ENCODE peak calls at places on chromosomes 5 and 9, in five cellular contexts. One of them, this sample, is unnamed.

GRCh38 chr9:124458441-124458840 is 8.2 kb downstream of the ADGRD2 start:
- DNase-seq in neuronal stem cell: no peak
- DNase-seq in H1: no peak
- DNase-seq in trophoblast cell: no peak
- DNase-seq in H9: no peak
- DNase-seq in this sample: no peak

GRCh38 chr9:98819231-98819630 is 11.8 kb downstream of the GALNT12 start:
- DNase-seq in neuronal stem cell: no peak
- DNase-seq in H9: no peak
- DNase-seq in H1: no peak
- DNase-seq in trophoblast cell: peak
- DNase-seq in this sample: no peak

GRCh38 chr5:176418251-176418650 is 1.9 kb upstream of the CLTB start:
- DNase-seq in H1: no peak
- DNase-seq in trophoblast cell: peak
- DNase-seq in H9: no peak
- DNase-seq in neuronal stem cell: no peak
- DNase-seq in this sample: no peak

GRCh38 chr5:132369012-132369470 is 469 bp upstream of the SLC22A5 start:
- DNase-seq in trophoblast cell: no peak
- DNase-seq in neuronal stem cell: no peak
- DNase-seq in H9: no peak
- DNase-seq in H1: no peak
- DNase-seq in this sample: peak

GRCh38 chr9:111975709-111976108 is 79.1 kb downstream of the UGCG start:
- DNase-seq in H1: peak
- DNase-seq in H9: peak
- DNase-seq in trophoblast cell: no peak
- DNase-seq in neuronal stem cell: no peak
- DNase-seq in this sample: no peak

GRCh38 chr9:79801459-79801858 is 229.7 kb downstream of the TLE4 start:
- DNase-seq in H1: no peak
- DNase-seq in H9: no peak
- DNase-seq in neuronal stem cell: no peak
- DNase-seq in trophoblast cell: no peak
- DNase-seq in this sample: peak

GRCh38 chr5:6158974-6159863 is 219.1 kb downstream of the MED10 start:
- DNase-seq in H1: no peak
- DNase-seq in H9: no peak
- DNase-seq in neuronal stem cell: no peak
- DNase-seq in trophoblast cell: peak
- DNase-seq in this sample: no peak

GRCh38 chr9:127114606-127115005 is 7.8 kb downstream of the ANGPTL2 start:
- DNase-seq in trophoblast cell: no peak
- DNase-seq in neuronal stem cell: no peak
- DNase-seq in H1: no peak
- DNase-seq in H9: no peak
- DNase-seq in this sample: no peak

GRCh38 chr9:33117306-33117705 is 40.8 kb upstream of the SMU1 start:
- DNase-seq in neuronal stem cell: no peak
- DNase-seq in trophoblast cell: no peak
- DNase-seq in H9: no peak
- DNase-seq in H1: no peak
- DNase-seq in this sample: no peak

GRCh38 chr9:12819436-12820185 is 44.8 kb downstream of the LURAP1L start:
- DNase-seq in H1: peak
- DNase-seq in H9: peak
- DNase-seq in trophoblast cell: peak
- DNase-seq in neuronal stem cell: no peak
- DNase-seq in this sample: no peak

GRCh38 chr9:112863214-112863613 is 27.5 kb downstream of the SLC46A2 start:
- DNase-seq in trophoblast cell: peak
- DNase-seq in H9: no peak
- DNase-seq in H1: no peak
- DNase-seq in neuronal stem cell: no peak
- DNase-seq in this sample: peak

GRCh38 chr9:81560851-81561732 is 128.3 kb downstream of the TLE1 start:
- DNase-seq in H9: no peak
- DNase-seq in H1: no peak
- DNase-seq in neuronal stem cell: no peak
- DNase-seq in trophoblast cell: peak
- DNase-seq in this sample: no peak

GRCh38 chr9:84949969-84950368 is 280.4 kb downstream of the NTRK2 start:
- DNase-seq in H9: no peak
- DNase-seq in H1: no peak
- DNase-seq in neuronal stem cell: no peak
- DNase-seq in trophoblast cell: no peak
- DNase-seq in this sample: no peak

GRCh38 chr5:38104497-38105230 is 153.7 kb upstream of the EGFLAM start:
- DNase-seq in trophoblast cell: no peak
- DNase-seq in H9: peak
- DNase-seq in neuronal stem cell: peak
- DNase-seq in H1: peak
- DNase-seq in this sample: peak

GRCh38 chr9:5566054-5566618 is 55.8 kb downstream of the PDCD1LG2 start:
- DNase-seq in H1: no peak
- DNase-seq in neuronal stem cell: no peak
- DNase-seq in H9: no peak
- DNase-seq in trophoblast cell: no peak
- DNase-seq in this sample: no peak

GRCh38 chr9:21326526-21327139 is 8.6 kb downstream of the KLHL9 start:
- DNase-seq in trophoblast cell: peak
- DNase-seq in H1: no peak
- DNase-seq in H9: no peak
- DNase-seq in neuronal stem cell: peak
- DNase-seq in this sample: peak

GRCh38 chr9:107648153-107648716 is 158.7 kb upstream of the KLF4 start:
- DNase-seq in neuronal stem cell: no peak
- DNase-seq in trophoblast cell: no peak
- DNase-seq in H9: no peak
- DNase-seq in H1: no peak
- DNase-seq in this sample: no peak

GRCh38 chr5:66646570-66646969 is 50.4 kb downstream of the MAST4 start:
- DNase-seq in H1: no peak
- DNase-seq in neuronal stem cell: no peak
- DNase-seq in trophoblast cell: peak
- DNase-seq in H9: no peak
- DNase-seq in this sample: peak

GRCh38 chr5:66643383-66643782 is 47.2 kb downstream of the MAST4 start:
- DNase-seq in neuronal stem cell: no peak
- DNase-seq in trophoblast cell: no peak
- DNase-seq in H9: no peak
- DNase-seq in H1: no peak
- DNase-seq in this sample: peak

GRCh38 chr5:66642538-66642937 is 46.3 kb downstream of the MAST4 start:
- DNase-seq in H9: no peak
- DNase-seq in H1: no peak
- DNase-seq in neuronal stem cell: no peak
- DNase-seq in trophoblast cell: no peak
- DNase-seq in this sample: no peak

GRCh38 chr5:66645039-66645438 is 48.8 kb downstream of the MAST4 start:
- DNase-seq in neuronal stem cell: no peak
- DNase-seq in H9: no peak
- DNase-seq in H1: no peak
- DNase-seq in trophoblast cell: peak
- DNase-seq in this sample: no peak

GRCh38 chr5:66647146-66647856 is 51.1 kb downstream of the MAST4 start:
- DNase-seq in trophoblast cell: no peak
- DNase-seq in H1: no peak
- DNase-seq in neuronal stem cell: no peak
- DNase-seq in H9: no peak
- DNase-seq in this sample: no peak
- H3K27ac ChIP-seq in trophoblast cell: no peak
- H3K27ac ChIP-seq in H1: no peak
- H3K27ac ChIP-seq in neuronal stem cell: no peak
- H3K27ac ChIP-seq in H9: no peak
- H3K27ac ChIP-seq in this sample: no peak

DNA sequence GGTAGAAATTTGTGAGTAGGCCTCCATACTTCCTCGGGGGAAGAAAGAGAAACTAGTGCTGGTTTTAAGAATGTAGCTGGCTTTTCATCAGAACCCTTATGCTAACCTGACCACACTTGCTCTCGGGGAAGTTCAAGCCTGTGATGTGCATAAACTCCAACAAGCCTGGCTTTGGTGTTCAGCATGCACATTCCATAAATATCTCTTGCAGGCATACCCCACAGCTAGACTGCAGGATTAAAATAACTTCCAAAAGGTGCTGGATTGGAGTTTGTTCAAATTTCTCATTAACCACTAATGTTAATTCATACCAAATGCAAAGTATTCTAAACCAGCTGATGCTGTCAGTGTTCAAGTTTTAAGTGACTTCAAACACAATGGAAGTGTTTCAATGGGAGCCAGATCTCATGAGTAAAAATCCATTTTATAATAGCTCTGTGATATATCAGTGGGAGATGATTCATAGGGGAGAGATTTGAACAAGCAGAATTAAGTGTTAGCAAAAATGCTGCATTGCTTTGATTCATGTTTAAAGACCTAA is 79.4 kb downstream of the NPR3 start:
- DNase-seq in H9: no peak
- DNase-seq in trophoblast cell: peak
- DNase-seq in H1: no peak
- DNase-seq in neuronal stem cell: no peak
- DNase-seq in this sample: no peak
- H2BK5ac ChIP-seq in H9: no peak
- H2BK5ac ChIP-seq in trophoblast cell: no peak
- H2BK5ac ChIP-seq in H1: no peak
- H2BK5ac ChIP-seq in neuronal stem cell: no peak
- H2BK5ac ChIP-seq in this sample: no peak

GRCh38 chr9:135062254-135062653 is 25.2 kb upstream of the OLFM1 start:
- DNase-seq in H9: no peak
- DNase-seq in neuronal stem cell: no peak
- DNase-seq in trophoblast cell: no peak
- DNase-seq in H1: no peak
- DNase-seq in this sample: no peak

GRCh38 chr9:135065804-135066203 is 21.7 kb upstream of the OLFM1 start:
- DNase-seq in H9: peak
- DNase-seq in H1: no peak
- DNase-seq in trophoblast cell: no peak
- DNase-seq in neuronal stem cell: no peak
- DNase-seq in this sample: no peak

GRCh38 chr9:135066291-135066690 is 21.2 kb upstream of the OLFM1 start:
- DNase-seq in H1: no peak
- DNase-seq in trophoblast cell: no peak
- DNase-seq in neuronal stem cell: no peak
- DNase-seq in H9: peak
- DNase-seq in this sample: no peak

GRCh38 chr9:135067091-135067710 is 20.3 kb upstream of the OLFM1 start:
- DNase-seq in H9: no peak
- DNase-seq in trophoblast cell: no peak
- DNase-seq in H1: no peak
- DNase-seq in neuronal stem cell: no peak
- DNase-seq in this sample: no peak

DNA sequence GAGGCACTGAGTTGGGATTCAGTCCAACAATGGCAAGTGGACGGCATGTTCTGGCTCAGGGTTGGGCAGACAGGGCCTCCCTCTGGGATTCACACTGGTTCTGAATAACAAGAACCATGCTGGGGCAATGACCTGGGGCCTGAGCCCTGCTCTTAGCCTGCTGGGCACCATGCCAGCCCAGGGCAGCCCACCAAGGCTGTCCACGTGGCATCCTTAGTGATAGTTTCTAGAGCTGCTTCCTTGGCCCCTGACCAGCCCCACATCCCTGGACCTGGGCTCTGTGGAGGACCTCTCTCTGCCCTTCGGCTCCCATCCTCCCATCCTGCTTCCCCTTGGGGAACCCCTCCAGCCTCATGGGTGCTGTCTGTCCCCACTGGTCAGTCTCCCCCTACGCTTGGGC is 22.3 kb upstream of the OLFM1 start:
- DNase-seq in H9: peak
- DNase-seq in trophoblast cell: no peak
- DNase-seq in neuronal stem cell: no peak
- DNase-seq in H1: no peak
- DNase-seq in this sample: no peak
- H2BK12ac ChIP-seq in H9: no peak
- H2BK12ac ChIP-seq in trophoblast cell: no peak
- H2BK12ac ChIP-seq in neuronal stem cell: no peak
- H2BK12ac ChIP-seq in H1: no peak
- H2BK12ac ChIP-seq in this sample: no peak

DNA sequence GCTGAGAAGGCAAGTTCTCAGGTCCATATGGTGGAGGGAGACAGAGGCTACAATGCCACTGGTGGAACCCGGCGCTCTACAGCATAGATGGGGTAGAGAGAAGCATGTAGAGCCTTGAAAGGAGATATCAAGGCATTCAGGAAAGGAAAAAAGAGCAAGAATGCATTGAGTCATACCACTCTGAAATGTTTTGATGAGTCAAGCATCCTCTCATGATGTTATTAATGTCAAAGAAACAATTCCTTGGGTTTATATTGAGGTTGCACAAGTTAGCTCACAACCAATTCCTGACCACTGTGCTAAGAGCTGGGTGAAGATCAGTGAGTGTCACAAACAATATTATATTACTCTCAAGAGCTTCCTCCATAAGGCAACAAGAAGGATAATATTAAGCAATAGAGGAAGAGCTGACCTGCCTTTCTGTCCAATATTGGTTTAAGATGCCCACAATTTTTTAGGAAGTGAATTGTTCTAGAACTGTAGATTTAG is 178.0 kb downstream of the RFK start:
- DNase-seq in neuronal stem cell: no peak
- DNase-seq in H1: no peak
- DNase-seq in trophoblast cell: peak
- DNase-seq in H9: no peak
- DNase-seq in this sample: peak
- H3K27ac ChIP-seq in neuronal stem cell: no peak
- H3K27ac ChIP-seq in H1: no peak
- H3K27ac ChIP-seq in trophoblast cell: no peak
- H3K27ac ChIP-seq in H9: no peak
- H3K27ac ChIP-seq in this sample: peak

GRCh38 chr5:95973793-95974325 is 12.2 kb upstream of the ELL2 start:
- DNase-seq in H9: no peak
- DNase-seq in H1: no peak
- DNase-seq in neuronal stem cell: no peak
- DNase-seq in trophoblast cell: no peak
- DNase-seq in this sample: peak
- H2BK5ac ChIP-seq in H9: no peak
- H2BK5ac ChIP-seq in H1: no peak
- H2BK5ac ChIP-seq in neuronal stem cell: no peak
- H2BK5ac ChIP-seq in trophoblast cell: no peak
- H2BK5ac ChIP-seq in this sample: no peak

GRCh38 chr5:89067362-89067761 is 184.4 kb upstream of the MEF2C start:
- DNase-seq in neuronal stem cell: no peak
- DNase-seq in trophoblast cell: no peak
- DNase-seq in H9: no peak
- DNase-seq in H1: no peak
- DNase-seq in this sample: no peak
- H2BK12ac ChIP-seq in neuronal stem cell: no peak
- H2BK12ac ChIP-seq in trophoblast cell: no peak
- H2BK12ac ChIP-seq in H9: no peak
- H2BK12ac ChIP-seq in H1: no peak
- H2BK12ac ChIP-seq in this sample: no peak

This sample was measured in mesenchymal stem cell.